ENCODE peak calls at places on chromosome 4, in five cellular contexts. V, T, H, F and G are unnamed samples.

GRCh38 chr4:174214102-174214878 is 69.2 kb downstream of the FBXO8 start:
- DNase-seq in H (no peak), F (no peak), T (no peak), V (no peak), G (no peak)

GRCh38 chr4:184649971-184650855 is 675 bp downstream of the PRIMPOL start:
- DNase-seq in H (peak; percentile 17), F (no peak), V (peak; percentile 53), T (no peak), G (peak; percentile 31)

GRCh38 chr4:152591361-152591760 is 55.5 kb upstream of the FBXW7 start:
- DNase-seq in V (peak; percentile 5), F (no peak), T (peak; percentile 33), H (no peak), G (no peak)

GRCh38 chr4:1856920-1857699 is 1.2 kb upstream of the LETM1 start:
- DNase-seq in H (no peak), F (no peak), T (no peak), V (peak; percentile 54), G (peak; percentile 67)

GRCh38 chr4:155787113-155787710 is 28.4 kb downstream of the GUCY1B1 start:
- DNase-seq in F (peak; percentile 19), T (no peak), V (peak; percentile 5), H (peak; percentile 28), G (peak; percentile 65)

GRCh38 chr4:173074501-173074946 is 94.1 kb upstream of the GALNT7 start:
- DNase-seq in T (peak; percentile 87), F (no peak), H (no peak), V (no peak), G (no peak)

GRCh38 chr4:176726803-176727202 is 65.9 kb downstream of the VEGFC start:
- DNase-seq in V (no peak), H (no peak), F (no peak), T (no peak), G (no peak)

GRCh38 chr4:588351-588849 is 12.3 kb upstream of the TMEM271 start:
- DNase-seq in T (no peak), H (no peak), V (peak; percentile 20), F (no peak), G (no peak)

GRCh38 chr4:38762560-38762959 is 20.2 kb downstream of the TLR10 start:
- DNase-seq in T (no peak), V (no peak), F (no peak), H (no peak), G (no peak)

GRCh38 chr4:148116264-148116663 is 325.9 kb downstream of the NR3C2 start:
- DNase-seq in F (no peak), T (no peak), V (no peak), H (no peak), G (no peak)

GRCh38 chr4:56330691-56331090 is 56.6 kb downstream of the AASDH start:
- DNase-seq in H (no peak), V (peak; percentile 15), T (no peak), F (no peak), G (no peak)

GRCh38 chr4:19791422-19792113 is 460.1 kb upstream of the SLIT2 start:
- DNase-seq in V (no peak), F (no peak), H (no peak), T (no peak), G (no peak)

GRCh38 chr4:7041851-7042696 is 1.1 kb upstream of the TADA2B start:
- DNase-seq in F (no peak), H (no peak), T (no peak), V (peak; percentile 61), G (peak; percentile 72)

GRCh38 chr4:7000421-7001176 is 42.6 kb upstream of the TADA2B start:
- DNase-seq in F (no peak), T (no peak), H (no peak), V (no peak), G (no peak)

GRCh38 chr4:24262616-24263015 is 321.7 kb downstream of the DHX15 start:
- DNase-seq in T (no peak), V (no peak), H (no peak), F (no peak), G (no peak)

GRCh38 chr4:129233691-129234090 is 137.7 kb downstream of the C4orf33 start:
- DNase-seq in H (no peak), T (no peak), F (no peak), V (no peak), G (no peak)

GRCh38 chr4:78644063-78644691 is 92.6 kb downstream of the ANXA3 start:
- DNase-seq in T (no peak), H (no peak), V (no peak), F (no peak), G (no peak)

GRCh38 chr4:118352843-118353373 is at the start of gene PRSS12:
- DNase-seq in H (peak; percentile 28), F (no peak), V (peak; percentile 31), T (peak; percentile 57), G (peak; percentile 96)

GRCh38 chr4:171954650-171955049 is 141.4 kb downstream of the GALNTL6 start:
- DNase-seq in V (no peak), T (no peak), F (peak; percentile 11), H (no peak), G (no peak)
- TF ChIP-seq YY1 in V (no peak), T (no peak), F (no peak), H (no peak), G (no peak)

DNA sequence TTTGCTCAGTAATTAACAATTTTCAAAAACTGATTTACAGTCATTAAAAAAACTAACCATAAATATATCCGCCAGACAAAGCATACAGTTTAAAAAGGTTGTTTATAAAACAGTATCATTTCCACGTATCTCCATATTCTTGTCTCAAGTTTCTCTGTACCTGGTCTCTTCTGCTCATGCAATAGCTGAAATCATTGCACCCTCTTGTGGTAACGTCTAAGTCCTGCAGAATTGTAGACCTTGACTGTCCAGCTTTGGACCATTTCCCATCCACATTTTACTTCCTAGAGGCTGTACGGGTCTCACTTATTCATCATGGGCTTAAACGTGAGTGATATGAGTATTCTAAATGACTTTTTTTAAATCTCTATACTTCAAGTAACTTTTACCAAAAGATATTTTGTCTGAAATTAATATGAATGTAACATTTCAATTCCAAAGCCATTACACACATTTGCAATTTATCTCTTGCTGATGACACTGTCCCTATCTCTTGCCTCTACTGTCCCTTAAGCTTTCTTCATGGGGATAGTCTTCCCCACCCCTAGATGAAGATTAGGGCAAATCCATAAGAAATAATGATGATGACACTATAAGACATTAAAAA is 118.5 kb downstream of the BTC start:
- DNase-seq in H (peak; percentile 61), V (peak; percentile 75), T (no peak), F (no peak), G (peak; percentile 10)
- TF ChIP-seq GABPA in H (no peak), V (no peak), T (no peak), F (no peak), G (no peak)

DNA sequence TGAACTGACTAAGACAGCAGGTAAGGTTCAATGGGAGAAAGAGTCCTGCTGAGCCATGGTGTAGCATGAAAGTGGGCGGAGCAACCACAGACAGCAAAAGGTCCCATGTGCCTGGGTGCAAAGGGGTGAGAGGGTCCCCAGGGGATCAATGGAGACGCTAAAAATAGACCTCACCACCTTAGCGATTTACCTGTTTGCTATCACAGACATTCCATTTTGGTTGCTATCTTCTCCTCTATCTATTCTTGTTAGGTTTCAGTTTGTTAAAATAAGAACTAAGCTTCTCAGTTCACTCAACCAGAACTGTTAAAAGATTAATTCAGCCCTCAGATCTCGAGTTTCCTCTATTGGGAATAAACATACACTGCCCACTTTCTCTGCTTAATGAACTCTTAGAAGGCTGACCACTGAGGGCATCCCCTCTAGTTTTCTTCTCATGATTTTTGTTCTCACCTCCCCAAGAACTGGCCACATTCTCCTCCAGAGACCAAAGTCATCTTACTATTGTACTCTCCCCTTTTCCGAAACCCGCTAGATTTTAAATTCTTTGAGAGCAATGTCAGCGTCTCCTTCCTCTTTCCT is 136.7 kb downstream of the PARM1 start:
- DNase-seq in T (no peak), F (peak; percentile 68), H (no peak), V (no peak), G (no peak)
- TF ChIP-seq MAX in T (no peak), F (no peak), H (no peak), V (no peak), G (no peak)

GRCh38 chr4:68070302-68070701 is 59.4 kb downstream of the TMPRSS11F start:
- DNase-seq in H (no peak), V (no peak), F (no peak), T (peak; percentile 38), G (no peak)

GRCh38 chr4:68076194-68076593 is 53.5 kb downstream of the TMPRSS11F start:
- DNase-seq in T (no peak), V (peak; percentile 13), H (no peak), F (no peak), G (no peak)

GRCh38 chr4:68077737-68078136 is 51.9 kb downstream of the TMPRSS11F start:
- DNase-seq in V (no peak), F (no peak), T (no peak), H (no peak), G (no peak)

GRCh38 chr4:68077301-68077700 is 52.4 kb downstream of the TMPRSS11F start:
- DNase-seq in H (no peak), V (no peak), F (no peak), T (no peak), G (no peak)

DNA sequence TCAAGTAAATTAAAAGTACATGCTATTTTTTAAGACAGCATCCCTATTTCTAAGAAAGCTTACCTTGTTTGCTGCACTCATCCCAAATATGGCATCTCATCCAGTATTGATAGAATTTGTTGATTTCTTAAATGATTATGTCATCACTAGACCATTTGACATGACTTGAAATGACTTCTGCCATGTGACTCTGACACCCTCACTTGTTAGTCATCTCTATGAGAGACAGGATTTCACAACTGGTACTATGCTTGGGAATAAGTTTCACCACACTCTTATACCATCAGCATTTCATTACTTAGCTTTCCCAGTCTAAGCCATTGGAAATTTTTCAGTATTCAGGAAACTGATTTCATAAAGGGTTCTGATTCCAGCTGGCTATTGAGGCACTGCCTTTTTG is 55.3 kb downstream of the TMPRSS11F start:
- DNase-seq in V (no peak), T (no peak), F (no peak), H (no peak), G (no peak)
- TF ChIP-seq YY1 in V (no peak), T (no peak), F (no peak), H (no peak), G (no peak)